ENCODE peak calls at places on chromosome 3, in ten cellular contexts. G is body of pancreas, B is heart left ventricle, T is tibial nerve, C is ovary, X is Peyer's patch, F is suprapubic skin, I is gastrocnemius medialis, E is stomach, Y is lower leg skin. L is an unnamed sample.

GRCh38 chr3:17800232-17800631 is 57.8 kb upstream of the TBC1D5 start:
- DNase-seq in G (no peak), B (no peak), T (no peak), C (no peak), X (no peak), F (no peak), I (no peak), E (no peak), Y (no peak), L (peak)

GRCh38 chr3:123110238-123110952 is 43.6 kb downstream of the PDIA5 start:
- DNase-seq in G (no peak), B (no peak), T (no peak), C (no peak), X (no peak), F (no peak), I (no peak), E (no peak), Y (no peak), L (no peak)

GRCh38 chr3:142945023-142945422 is 18.5 kb downstream of the PAQR9 start:
- DNase-seq in G (no peak), B (no peak), T (no peak), C (no peak), X (no peak), F (no peak), I (no peak), E (no peak), Y (no peak), L (no peak)

GRCh38 chr3:130260821-130261402 is 84.6 kb upstream of the COL6A5 start:
- DNase-seq in G (no peak), B (peak), T (no peak), C (no peak), X (no peak), F (no peak), I (no peak), E (no peak), Y (no peak), L (no peak)

GRCh38 chr3:125132815-125133214 is 77.0 kb upstream of the HEG1 start:
- DNase-seq in G (no peak), B (no peak), T (no peak), C (no peak), X (no peak), F (no peak), I (no peak), E (no peak), Y (no peak), L (no peak)

GRCh38 chr3:87674397-87675161 is 384.2 kb downstream of the CGGBP1 start:
- DNase-seq in G (no peak), B (no peak), T (no peak), C (no peak), X (no peak), F (no peak), I (no peak), E (no peak), Y (no peak), L (no peak)

GRCh38 chr3:142282503-142282902 is 57.1 kb upstream of the GK5 start:
- DNase-seq in G (no peak), B (no peak), T (no peak), C (no peak), X (no peak), F (no peak), I (no peak), E (no peak), Y (no peak), L (no peak)

GRCh38 chr3:45516829-45517228 is 77.7 kb upstream of the LIMD1 start:
- DNase-seq in G (no peak), B (no peak), T (no peak), C (no peak), X (no peak), F (no peak), I (no peak), E (no peak), Y (no peak), L (no peak)

GRCh38 chr3:59286791-59287531 is 237.1 kb upstream of the CFAP20DC start:
- DNase-seq in G (peak), B (peak), T (no peak), C (no peak), X (no peak), F (no peak), I (no peak), E (peak), Y (no peak), L (no peak)

GRCh38 chr3:23435318-23435717 is 232.2 kb downstream of the UBE2E2 start:
- DNase-seq in G (no peak), B (no peak), T (no peak), C (no peak), X (no peak), F (no peak), I (no peak), E (no peak), Y (no peak), L (no peak)

GRCh38 chr3:51873876-51874275 is 1.5 kb downstream of the IQCF5 start:
- DNase-seq in G (no peak), B (no peak), T (no peak), C (no peak), X (no peak), F (no peak), I (no peak), E (no peak), Y (no peak), L (no peak)

GRCh38 chr3:162544246-162544645 is 1047.6 kb downstream of the OTOL1 start:
- DNase-seq in G (no peak), B (no peak), T (no peak), C (no peak), X (no peak), F (no peak), I (no peak), E (no peak), Y (no peak), L (no peak)

GRCh38 chr3:24850245-24850644 is 355.6 kb upstream of the THRB start:
- DNase-seq in G (no peak), B (no peak), T (no peak), C (no peak), X (no peak), F (no peak), I (no peak), E (no peak), Y (no peak), L (no peak)

GRCh38 chr3:126850370-126851085 is 132.4 kb upstream of the PLXNA1 start:
- DNase-seq in G (peak), B (peak), T (no peak), C (peak), X (no peak), F (no peak), I (no peak), E (no peak), Y (no peak), L (peak)

GRCh38 chr3:169772530-169772950 is 656 bp upstream of the MYNN start:
- DNase-seq in G (peak), B (peak), T (peak), C (peak), X (peak), F (no peak), I (peak), E (peak), Y (peak), L (peak)

GRCh38 chr3:107404727-107405519 is 27.7 kb downstream of the CCDC54 start:
- DNase-seq in G (no peak), B (no peak), T (no peak), C (no peak), X (no peak), F (no peak), I (no peak), E (no peak), Y (no peak), L (no peak)

GRCh38 chr3:39982665-39983357 is 173.4 kb downstream of the MYRIP start:
- DNase-seq in G (peak), B (no peak), T (no peak), C (no peak), X (no peak), F (no peak), I (no peak), E (peak), Y (no peak), L (no peak)

GRCh38 chr3:129439381-129439816 is 349 bp downstream of the MBD4 start:
- DNase-seq in G (peak), B (peak), T (peak), C (no peak), X (peak), F (peak), I (peak), E (peak), Y (peak), L (peak)

GRCh38 chr3:127970966-127971592 is 56.0 kb downstream of the KBTBD12 start:
- DNase-seq in G (no peak), B (no peak), T (peak), C (no peak), X (no peak), F (no peak), I (no peak), E (no peak), Y (peak), L (no peak)

GRCh38 chr3:16498130-16498890 is 15.2 kb downstream of the RFTN1 start:
- DNase-seq in G (no peak), B (no peak), T (no peak), C (no peak), X (no peak), F (no peak), I (no peak), E (no peak), Y (no peak), L (no peak)

GRCh38 chr3:195224980-195225580 is 45.9 kb downstream of the XXYLT1 start:
- DNase-seq in G (no peak), B (no peak), T (no peak), C (peak), X (peak), F (peak), I (no peak), E (peak), Y (no peak), L (no peak)

GRCh38 chr3:52453496-52454234 is at the start of gene TNNC1:
- DNase-seq in G (peak), B (peak), T (no peak), C (no peak), X (no peak), F (no peak), I (peak), E (peak), Y (no peak), L (no peak)

GRCh38 chr3:16606398-16606797 is 1.2 kb upstream of the DAZL start:
- DNase-seq in G (no peak), B (no peak), T (no peak), C (no peak), X (no peak), F (no peak), I (no peak), E (no peak), Y (no peak), L (no peak)

GRCh38 chr3:105401691-105402149 is 35.0 kb downstream of the ALCAM start:
- DNase-seq in G (no peak), B (no peak), T (no peak), C (no peak), X (no peak), F (no peak), I (no peak), E (no peak), Y (no peak), L (no peak)

GRCh38 chr3:146468234-146468931 is 978 bp downstream of the PLSCR2 start:
- DNase-seq in G (peak), B (no peak), T (peak), C (no peak), X (no peak), F (no peak), I (no peak), E (no peak), Y (no peak), L (no peak)

GRCh38 chr3:46483799-46484198 is 14.0 kb upstream of the RTP3 start:
- DNase-seq in G (no peak), B (peak), T (no peak), C (no peak), X (no peak), F (no peak), I (no peak), E (no peak), Y (no peak), L (no peak)

GRCh38 chr3:27758083-27758482 is 36.0 kb upstream of the EOMES start:
- DNase-seq in G (no peak), B (no peak), T (peak), C (no peak), X (no peak), F (peak), I (peak), E (no peak), Y (peak), L (peak)

GRCh38 chr3:64187065-64187959 is 38.0 kb downstream of the PRICKLE2 start:
- DNase-seq in G (peak), B (peak), T (no peak), C (peak), X (no peak), F (peak), I (peak), E (peak), Y (peak), L (peak)

GRCh38 chr3:167938516-167938915 is 157.2 kb downstream of the GOLIM4 start:
- DNase-seq in G (no peak), B (no peak), T (no peak), C (no peak), X (no peak), F (no peak), I (no peak), E (no peak), Y (no peak), L (no peak)

GRCh38 chr3:29140706-29141105 is 140.2 kb upstream of the RBMS3 start:
- DNase-seq in G (no peak), B (no peak), T (no peak), C (no peak), X (no peak), F (no peak), I (no peak), E (no peak), Y (no peak), L (no peak)

DNA sequence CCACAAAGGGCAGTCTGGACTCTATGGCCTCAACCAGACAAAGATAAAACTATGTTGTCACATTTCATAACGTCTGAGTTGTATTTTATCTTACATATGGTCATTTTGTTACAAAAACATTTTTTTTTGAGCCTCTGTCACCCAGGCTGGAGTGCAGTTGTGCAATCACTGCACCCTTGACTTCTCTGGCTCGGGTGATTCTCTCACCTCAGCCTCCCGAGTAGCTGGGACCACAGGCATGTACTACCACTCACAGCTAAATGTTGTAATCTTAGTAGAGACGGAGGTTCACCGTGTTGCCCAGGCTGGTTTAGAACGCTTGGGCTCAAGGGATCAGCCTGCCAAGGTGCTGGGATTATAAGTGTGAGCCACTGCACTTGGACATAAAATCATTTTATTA is 209.4 kb downstream of the TBL1XR1 start:
- DNase-seq in G (no peak), B (no peak), T (no peak), C (no peak), X (no peak), F (no peak), I (no peak), E (no peak), Y (no peak), L (no peak)
- TF ChIP-seq POLR2A in G (no peak), B (no peak), T (no peak), C (no peak), X (no peak), F (no peak), I (no peak), E (no peak), Y (no peak), L (no peak)

GRCh38 chr3:12392101-12392878 is 92.0 kb upstream of the TSEN2 start:
- DNase-seq in G (no peak), B (no peak), T (no peak), C (no peak), X (no peak), F (no peak), I (no peak), E (no peak), Y (no peak), L (no peak)
- TF ChIP-seq POLR2A in G (no peak), B (no peak), T (no peak), C (no peak), X (no peak), F (no peak), I (no peak), E (no peak), Y (no peak), L (no peak)

GRCh38 chr3:138172625-138173024 is 2.1 kb downstream of the DBR1 start:
- DNase-seq in G (no peak), B (no peak), T (no peak), C (no peak), X (no peak), F (no peak), I (no peak), E (no peak), Y (no peak), L (no peak)

GRCh38 chr3:138180375-138181029 is 5.8 kb upstream of the DBR1 start:
- DNase-seq in G (peak), B (no peak), T (no peak), C (no peak), X (no peak), F (no peak), I (no peak), E (no peak), Y (no peak), L (no peak)

GRCh38 chr3:138173769-138174420 is 826 bp downstream of the DBR1 start:
- DNase-seq in G (no peak), B (no peak), T (no peak), C (no peak), X (no peak), F (no peak), I (no peak), E (no peak), Y (no peak), L (no peak)

DNA sequence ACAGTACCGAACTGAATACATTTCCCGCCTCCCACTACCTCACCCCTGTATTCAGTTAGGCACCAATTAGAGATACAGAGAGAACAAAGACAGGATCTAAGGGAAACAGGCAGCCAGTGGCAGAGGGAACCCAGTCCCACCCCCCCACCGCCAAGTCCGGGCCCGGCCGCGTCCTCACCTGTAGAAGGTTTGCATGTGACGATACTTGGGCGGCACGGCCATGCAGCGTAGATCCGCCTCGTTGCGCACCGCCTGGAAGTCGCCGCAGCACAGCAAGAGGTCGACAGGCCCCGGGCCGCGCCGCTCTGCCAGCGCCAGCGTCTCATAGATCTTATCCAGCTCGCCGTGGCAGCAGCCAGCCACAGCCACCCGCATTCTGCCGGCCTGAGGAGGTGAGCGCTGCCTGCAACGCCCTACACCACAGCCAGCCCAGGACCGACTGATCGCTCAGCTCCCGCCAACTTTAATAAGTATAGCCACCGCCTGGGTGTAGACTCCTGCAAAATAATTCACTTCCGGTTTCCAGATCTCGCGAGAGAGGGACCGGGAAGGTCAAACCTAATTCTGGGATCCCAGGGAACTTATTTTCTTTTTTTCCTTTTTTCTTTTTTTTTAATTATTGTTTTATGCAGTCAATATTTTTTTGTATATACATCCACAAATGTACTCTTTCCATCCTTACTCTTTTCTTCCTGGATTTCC is at the start of gene DBR1:
- DNase-seq in G (peak), B (peak), T (peak), C (peak), X (peak), F (peak), I (peak), E (peak), Y (peak), L (peak)
- TF ChIP-seq POLR2A in G (peak), B (peak), T (peak), C (peak), X (peak), F (no peak), I (peak), E (peak), Y (no peak), L (peak)

GRCh38 chr3:186930143-186930638 is at the start of gene ST6GAL1:
- DNase-seq in G (peak), B (peak), T (no peak), C (peak), X (peak), F (peak), I (peak), E (peak), Y (peak), L (peak)
- TF ChIP-seq POLR2A in G (peak), B (peak), T (peak), C (no peak), X (no peak), F (no peak), I (peak), E (no peak), Y (no peak), L (no peak)

DNA sequence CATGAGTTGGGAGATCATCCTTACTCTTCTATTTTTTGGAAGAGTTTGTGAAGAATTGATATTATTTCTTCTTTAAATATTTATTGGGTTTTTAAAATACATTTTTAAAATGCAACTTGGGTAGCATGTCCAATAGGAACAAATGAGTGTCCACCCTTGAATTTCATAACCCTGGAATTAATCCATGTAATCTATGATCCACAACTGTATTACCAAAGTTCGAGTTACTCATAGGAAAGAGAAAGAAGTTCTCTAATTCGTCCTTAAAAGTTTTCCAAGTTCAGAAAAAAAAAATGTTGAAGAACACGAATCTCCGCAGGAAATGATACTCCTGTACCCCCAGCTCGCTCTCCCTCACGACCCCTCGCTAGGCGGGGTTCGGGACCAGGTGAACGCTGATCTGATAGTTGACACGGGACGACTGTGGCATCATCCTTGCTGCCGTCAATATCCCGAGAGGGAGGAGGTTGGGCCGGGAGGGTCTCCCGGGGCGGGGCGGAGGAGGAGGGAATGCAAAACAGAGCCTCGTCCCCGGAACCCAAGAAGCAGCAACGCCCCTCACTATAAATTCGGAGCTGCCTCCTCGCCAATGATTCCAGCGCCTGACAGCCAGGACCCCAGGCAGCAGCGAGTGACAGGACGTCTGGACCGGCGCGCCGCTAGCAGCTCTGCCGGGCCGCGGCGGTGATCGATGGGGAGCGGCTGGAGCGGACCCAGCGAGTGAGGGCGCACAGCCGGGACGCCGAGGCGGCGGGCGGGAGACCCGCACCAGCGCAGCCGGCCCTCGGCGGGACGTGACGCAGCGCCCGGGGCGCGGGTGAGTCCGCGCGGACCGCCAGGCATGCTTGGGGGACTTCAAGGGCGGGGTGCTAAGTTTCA is at the start of gene AGTR1:
- DNase-seq in G (peak), B (peak), T (peak), C (peak), X (no peak), F (peak), I (peak), E (peak), Y (peak), L (peak)
- TF ChIP-seq POLR2A in G (peak), B (peak), T (peak), C (no peak), X (no peak), F (peak), I (peak), E (no peak), Y (no peak), L (peak)

L was measured in H54.